ENCODE peak calls at places on chromosomes 13 and 19, in nine cellular contexts. One of them, this sample, is unnamed.

GRCh38 chr13:35700661-35701060 is 224.2 kb upstream of the MAB21L1 start:
- DNase-seq in activated CD4-positive, alpha-beta T cell treated with anti-CD3 and anti-CD28 coated beads, Interleukin-2, amount 50 U/mL, for 24 hours: no peak
- DNase-seq in HEK293T: no peak
- DNase-seq in stimulated activated effector memory CD8-positive, alpha-beta T cell treated with anti-CD3 and anti-CD28 coated beads, Interleukin-12 subunit alpha, Interleukin-12 subunit beta, amount 100 ng/mL, for 72 hours: no peak
- DNase-seq in neuronal stem cell: no peak
- DNase-seq in Right ventricle myocardium inferior: no peak
- DNase-seq in fibroblast of lung: peak
- DNase-seq in BE2C: no peak
- DNase-seq in Calu3: no peak
- DNase-seq in this sample: no peak

GRCh38 chr19:23002690-23003422 is at the start of gene ZNF728:
- DNase-seq in activated CD4-positive, alpha-beta T cell treated with anti-CD3 and anti-CD28 coated beads, Interleukin-2, amount 50 U/mL, for 24 hours: no peak
- DNase-seq in HEK293T: no peak
- DNase-seq in stimulated activated effector memory CD8-positive, alpha-beta T cell treated with anti-CD3 and anti-CD28 coated beads, Interleukin-12 subunit alpha, Interleukin-12 subunit beta, amount 100 ng/mL, for 72 hours: no peak
- DNase-seq in neuronal stem cell: no peak
- DNase-seq in Right ventricle myocardium inferior: peak
- DNase-seq in fibroblast of lung: no peak
- DNase-seq in BE2C: peak
- DNase-seq in Calu3: no peak
- DNase-seq in this sample: no peak

GRCh38 chr13:27293051-27293691 is 22.5 kb downstream of the RASL11A start:
- DNase-seq in activated CD4-positive, alpha-beta T cell treated with anti-CD3 and anti-CD28 coated beads, Interleukin-2, amount 50 U/mL, for 24 hours: no peak
- DNase-seq in HEK293T: no peak
- DNase-seq in stimulated activated effector memory CD8-positive, alpha-beta T cell treated with anti-CD3 and anti-CD28 coated beads, Interleukin-12 subunit alpha, Interleukin-12 subunit beta, amount 100 ng/mL, for 72 hours: no peak
- DNase-seq in neuronal stem cell: no peak
- DNase-seq in Right ventricle myocardium inferior: no peak
- DNase-seq in fibroblast of lung: no peak
- DNase-seq in BE2C: no peak
- DNase-seq in Calu3: no peak
- DNase-seq in this sample: no peak

GRCh38 chr13:48449656-48450055 is 36.7 kb upstream of the LPAR6 start:
- DNase-seq in activated CD4-positive, alpha-beta T cell treated with anti-CD3 and anti-CD28 coated beads, Interleukin-2, amount 50 U/mL, for 24 hours: no peak
- DNase-seq in HEK293T: no peak
- DNase-seq in stimulated activated effector memory CD8-positive, alpha-beta T cell treated with anti-CD3 and anti-CD28 coated beads, Interleukin-12 subunit alpha, Interleukin-12 subunit beta, amount 100 ng/mL, for 72 hours: no peak
- DNase-seq in neuronal stem cell: no peak
- DNase-seq in Right ventricle myocardium inferior: no peak
- DNase-seq in fibroblast of lung: no peak
- DNase-seq in BE2C: no peak
- DNase-seq in Calu3: no peak
- DNase-seq in this sample: no peak

GRCh38 chr13:24381539-24382265 is 72.3 kb downstream of the C1QTNF9 start:
- DNase-seq in activated CD4-positive, alpha-beta T cell treated with anti-CD3 and anti-CD28 coated beads, Interleukin-2, amount 50 U/mL, for 24 hours: no peak
- DNase-seq in HEK293T: no peak
- DNase-seq in stimulated activated effector memory CD8-positive, alpha-beta T cell treated with anti-CD3 and anti-CD28 coated beads, Interleukin-12 subunit alpha, Interleukin-12 subunit beta, amount 100 ng/mL, for 72 hours: no peak
- DNase-seq in neuronal stem cell: no peak
- DNase-seq in Right ventricle myocardium inferior: no peak
- DNase-seq in fibroblast of lung: peak
- DNase-seq in BE2C: no peak
- DNase-seq in Calu3: no peak
- DNase-seq in this sample: no peak

GRCh38 chr19:4730740-4731171 is 7.1 kb upstream of the DPP9 start:
- DNase-seq in activated CD4-positive, alpha-beta T cell treated with anti-CD3 and anti-CD28 coated beads, Interleukin-2, amount 50 U/mL, for 24 hours: peak
- DNase-seq in HEK293T: peak
- DNase-seq in stimulated activated effector memory CD8-positive, alpha-beta T cell treated with anti-CD3 and anti-CD28 coated beads, Interleukin-12 subunit alpha, Interleukin-12 subunit beta, amount 100 ng/mL, for 72 hours: peak
- DNase-seq in neuronal stem cell: no peak
- DNase-seq in Right ventricle myocardium inferior: peak
- DNase-seq in fibroblast of lung: no peak
- DNase-seq in BE2C: peak
- DNase-seq in Calu3: peak
- DNase-seq in this sample: peak

GRCh38 chr13:111158136-111158805 is 43.2 kb downstream of the ARHGEF7 start:
- DNase-seq in activated CD4-positive, alpha-beta T cell treated with anti-CD3 and anti-CD28 coated beads, Interleukin-2, amount 50 U/mL, for 24 hours: no peak
- DNase-seq in HEK293T: no peak
- DNase-seq in stimulated activated effector memory CD8-positive, alpha-beta T cell treated with anti-CD3 and anti-CD28 coated beads, Interleukin-12 subunit alpha, Interleukin-12 subunit beta, amount 100 ng/mL, for 72 hours: no peak
- DNase-seq in neuronal stem cell: no peak
- DNase-seq in Right ventricle myocardium inferior: no peak
- DNase-seq in fibroblast of lung: peak
- DNase-seq in BE2C: no peak
- DNase-seq in Calu3: no peak
- DNase-seq in this sample: no peak

GRCh38 chr13:40206241-40207109 is 460.0 kb downstream of the FOXO1 start:
- DNase-seq in activated CD4-positive, alpha-beta T cell treated with anti-CD3 and anti-CD28 coated beads, Interleukin-2, amount 50 U/mL, for 24 hours: no peak
- DNase-seq in HEK293T: no peak
- DNase-seq in stimulated activated effector memory CD8-positive, alpha-beta T cell treated with anti-CD3 and anti-CD28 coated beads, Interleukin-12 subunit alpha, Interleukin-12 subunit beta, amount 100 ng/mL, for 72 hours: peak
- DNase-seq in neuronal stem cell: no peak
- DNase-seq in Right ventricle myocardium inferior: no peak
- DNase-seq in fibroblast of lung: peak
- DNase-seq in BE2C: no peak
- DNase-seq in Calu3: peak
- DNase-seq in this sample: peak

GRCh38 chr13:38361551-38362262 is 12.1 kb downstream of the UFM1 start:
- DNase-seq in activated CD4-positive, alpha-beta T cell treated with anti-CD3 and anti-CD28 coated beads, Interleukin-2, amount 50 U/mL, for 24 hours: no peak
- DNase-seq in HEK293T: no peak
- DNase-seq in stimulated activated effector memory CD8-positive, alpha-beta T cell treated with anti-CD3 and anti-CD28 coated beads, Interleukin-12 subunit alpha, Interleukin-12 subunit beta, amount 100 ng/mL, for 72 hours: no peak
- DNase-seq in neuronal stem cell: no peak
- DNase-seq in Right ventricle myocardium inferior: no peak
- DNase-seq in fibroblast of lung: no peak
- DNase-seq in BE2C: no peak
- DNase-seq in Calu3: no peak
- DNase-seq in this sample: no peak

GRCh38 chr19:47266401-47266885 is 8.2 kb upstream of the INAFM1 start:
- DNase-seq in activated CD4-positive, alpha-beta T cell treated with anti-CD3 and anti-CD28 coated beads, Interleukin-2, amount 50 U/mL, for 24 hours: no peak
- DNase-seq in HEK293T: no peak
- DNase-seq in stimulated activated effector memory CD8-positive, alpha-beta T cell treated with anti-CD3 and anti-CD28 coated beads, Interleukin-12 subunit alpha, Interleukin-12 subunit beta, amount 100 ng/mL, for 72 hours: no peak
- DNase-seq in neuronal stem cell: no peak
- DNase-seq in Right ventricle myocardium inferior: no peak
- DNase-seq in fibroblast of lung: no peak
- DNase-seq in BE2C: no peak
- DNase-seq in Calu3: no peak
- DNase-seq in this sample: no peak

GRCh38 chr13:71067164-71067815 is 799.7 kb downstream of the DACH1 start:
- DNase-seq in activated CD4-positive, alpha-beta T cell treated with anti-CD3 and anti-CD28 coated beads, Interleukin-2, amount 50 U/mL, for 24 hours: no peak
- DNase-seq in HEK293T: no peak
- DNase-seq in stimulated activated effector memory CD8-positive, alpha-beta T cell treated with anti-CD3 and anti-CD28 coated beads, Interleukin-12 subunit alpha, Interleukin-12 subunit beta, amount 100 ng/mL, for 72 hours: no peak
- DNase-seq in neuronal stem cell: no peak
- DNase-seq in Right ventricle myocardium inferior: no peak
- DNase-seq in fibroblast of lung: no peak
- DNase-seq in BE2C: no peak
- DNase-seq in Calu3: no peak
- DNase-seq in this sample: no peak

GRCh38 chr19:48608798-48609263 is 2.3 kb downstream of the SPACA4 start:
- DNase-seq in activated CD4-positive, alpha-beta T cell treated with anti-CD3 and anti-CD28 coated beads, Interleukin-2, amount 50 U/mL, for 24 hours: no peak
- DNase-seq in HEK293T: peak
- DNase-seq in stimulated activated effector memory CD8-positive, alpha-beta T cell treated with anti-CD3 and anti-CD28 coated beads, Interleukin-12 subunit alpha, Interleukin-12 subunit beta, amount 100 ng/mL, for 72 hours: no peak
- DNase-seq in neuronal stem cell: no peak
- DNase-seq in Right ventricle myocardium inferior: no peak
- DNase-seq in fibroblast of lung: peak
- DNase-seq in BE2C: peak
- DNase-seq in Calu3: peak
- DNase-seq in this sample: peak

GRCh38 chr13:43787518-43787891 is 733 bp upstream of the ENOX1 start:
- DNase-seq in activated CD4-positive, alpha-beta T cell treated with anti-CD3 and anti-CD28 coated beads, Interleukin-2, amount 50 U/mL, for 24 hours: no peak
- DNase-seq in HEK293T: no peak
- DNase-seq in stimulated activated effector memory CD8-positive, alpha-beta T cell treated with anti-CD3 and anti-CD28 coated beads, Interleukin-12 subunit alpha, Interleukin-12 subunit beta, amount 100 ng/mL, for 72 hours: no peak
- DNase-seq in neuronal stem cell: no peak
- DNase-seq in Right ventricle myocardium inferior: no peak
- DNase-seq in fibroblast of lung: no peak
- DNase-seq in BE2C: peak
- DNase-seq in Calu3: no peak
- DNase-seq in this sample: no peak

GRCh38 chr13:51148952-51149573 is 38.0 kb upstream of the C13orf42 start:
- DNase-seq in activated CD4-positive, alpha-beta T cell treated with anti-CD3 and anti-CD28 coated beads, Interleukin-2, amount 50 U/mL, for 24 hours: no peak
- DNase-seq in HEK293T: peak
- DNase-seq in stimulated activated effector memory CD8-positive, alpha-beta T cell treated with anti-CD3 and anti-CD28 coated beads, Interleukin-12 subunit alpha, Interleukin-12 subunit beta, amount 100 ng/mL, for 72 hours: no peak
- DNase-seq in neuronal stem cell: peak
- DNase-seq in Right ventricle myocardium inferior: no peak
- DNase-seq in fibroblast of lung: peak
- DNase-seq in BE2C: peak
- DNase-seq in Calu3: peak
- DNase-seq in this sample: no peak

GRCh38 chr19:32206065-32206464 is 139.3 kb upstream of the ZNF507 start:
- DNase-seq in activated CD4-positive, alpha-beta T cell treated with anti-CD3 and anti-CD28 coated beads, Interleukin-2, amount 50 U/mL, for 24 hours: no peak
- DNase-seq in HEK293T: peak
- DNase-seq in stimulated activated effector memory CD8-positive, alpha-beta T cell treated with anti-CD3 and anti-CD28 coated beads, Interleukin-12 subunit alpha, Interleukin-12 subunit beta, amount 100 ng/mL, for 72 hours: no peak
- DNase-seq in neuronal stem cell: no peak
- DNase-seq in Right ventricle myocardium inferior: no peak
- DNase-seq in fibroblast of lung: no peak
- DNase-seq in BE2C: no peak
- DNase-seq in Calu3: no peak
- DNase-seq in this sample: no peak

GRCh38 chr13:90752070-90752469 is 595.4 kb upstream of the MIR17HG start:
- DNase-seq in activated CD4-positive, alpha-beta T cell treated with anti-CD3 and anti-CD28 coated beads, Interleukin-2, amount 50 U/mL, for 24 hours: no peak
- DNase-seq in HEK293T: no peak
- DNase-seq in stimulated activated effector memory CD8-positive, alpha-beta T cell treated with anti-CD3 and anti-CD28 coated beads, Interleukin-12 subunit alpha, Interleukin-12 subunit beta, amount 100 ng/mL, for 72 hours: no peak
- DNase-seq in neuronal stem cell: no peak
- DNase-seq in Right ventricle myocardium inferior: no peak
- DNase-seq in fibroblast of lung: no peak
- DNase-seq in BE2C: no peak
- DNase-seq in Calu3: no peak
- DNase-seq in this sample: no peak

GRCh38 chr13:80400834-80401450 is 60.0 kb upstream of the SPRY2 start:
- DNase-seq in activated CD4-positive, alpha-beta T cell treated with anti-CD3 and anti-CD28 coated beads, Interleukin-2, amount 50 U/mL, for 24 hours: no peak
- DNase-seq in HEK293T: no peak
- DNase-seq in stimulated activated effector memory CD8-positive, alpha-beta T cell treated with anti-CD3 and anti-CD28 coated beads, Interleukin-12 subunit alpha, Interleukin-12 subunit beta, amount 100 ng/mL, for 72 hours: no peak
- DNase-seq in neuronal stem cell: no peak
- DNase-seq in Right ventricle myocardium inferior: no peak
- DNase-seq in fibroblast of lung: no peak
- DNase-seq in BE2C: no peak
- DNase-seq in Calu3: no peak
- DNase-seq in this sample: no peak

GRCh38 chr13:93248627-93249047 is 22.0 kb downstream of the GPC6 start:
- DNase-seq in activated CD4-positive, alpha-beta T cell treated with anti-CD3 and anti-CD28 coated beads, Interleukin-2, amount 50 U/mL, for 24 hours: no peak
- DNase-seq in HEK293T: peak
- DNase-seq in stimulated activated effector memory CD8-positive, alpha-beta T cell treated with anti-CD3 and anti-CD28 coated beads, Interleukin-12 subunit alpha, Interleukin-12 subunit beta, amount 100 ng/mL, for 72 hours: no peak
- DNase-seq in neuronal stem cell: peak
- DNase-seq in Right ventricle myocardium inferior: no peak
- DNase-seq in fibroblast of lung: peak
- DNase-seq in BE2C: peak
- DNase-seq in Calu3: peak
- DNase-seq in this sample: no peak

GRCh38 chr13:114026128-114026880 is 52.4 kb upstream of the C13orf46 start:
- DNase-seq in activated CD4-positive, alpha-beta T cell treated with anti-CD3 and anti-CD28 coated beads, Interleukin-2, amount 50 U/mL, for 24 hours: no peak
- DNase-seq in HEK293T: no peak
- DNase-seq in stimulated activated effector memory CD8-positive, alpha-beta T cell treated with anti-CD3 and anti-CD28 coated beads, Interleukin-12 subunit alpha, Interleukin-12 subunit beta, amount 100 ng/mL, for 72 hours: no peak
- DNase-seq in neuronal stem cell: no peak
- DNase-seq in Right ventricle myocardium inferior: peak
- DNase-seq in fibroblast of lung: no peak
- DNase-seq in BE2C: no peak
- DNase-seq in Calu3: no peak
- DNase-seq in this sample: no peak

GRCh38 chr13:36345438-36346221 is 564 bp downstream of the SPART start:
- DNase-seq in activated CD4-positive, alpha-beta T cell treated with anti-CD3 and anti-CD28 coated beads, Interleukin-2, amount 50 U/mL, for 24 hours: peak
- DNase-seq in HEK293T: peak
- DNase-seq in stimulated activated effector memory CD8-positive, alpha-beta T cell treated with anti-CD3 and anti-CD28 coated beads, Interleukin-12 subunit alpha, Interleukin-12 subunit beta, amount 100 ng/mL, for 72 hours: no peak
- DNase-seq in neuronal stem cell: peak
- DNase-seq in Right ventricle myocardium inferior: peak
- DNase-seq in fibroblast of lung: peak
- DNase-seq in BE2C: peak
- DNase-seq in Calu3: no peak
- DNase-seq in this sample: peak

GRCh38 chr13:112241288-112241687 is 134.9 kb upstream of the SPACA7 start:
- DNase-seq in activated CD4-positive, alpha-beta T cell treated with anti-CD3 and anti-CD28 coated beads, Interleukin-2, amount 50 U/mL, for 24 hours: no peak
- DNase-seq in HEK293T: no peak
- DNase-seq in stimulated activated effector memory CD8-positive, alpha-beta T cell treated with anti-CD3 and anti-CD28 coated beads, Interleukin-12 subunit alpha, Interleukin-12 subunit beta, amount 100 ng/mL, for 72 hours: no peak
- DNase-seq in neuronal stem cell: no peak
- DNase-seq in Right ventricle myocardium inferior: no peak
- DNase-seq in fibroblast of lung: no peak
- DNase-seq in BE2C: no peak
- DNase-seq in Calu3: no peak
- DNase-seq in this sample: no peak

GRCh38 chr13:46586766-46587509 is 34.0 kb downstream of the LRCH1 start:
- DNase-seq in activated CD4-positive, alpha-beta T cell treated with anti-CD3 and anti-CD28 coated beads, Interleukin-2, amount 50 U/mL, for 24 hours: no peak
- DNase-seq in HEK293T: no peak
- DNase-seq in stimulated activated effector memory CD8-positive, alpha-beta T cell treated with anti-CD3 and anti-CD28 coated beads, Interleukin-12 subunit alpha, Interleukin-12 subunit beta, amount 100 ng/mL, for 72 hours: no peak
- DNase-seq in neuronal stem cell: no peak
- DNase-seq in Right ventricle myocardium inferior: no peak
- DNase-seq in fibroblast of lung: peak
- DNase-seq in BE2C: no peak
- DNase-seq in Calu3: no peak
- DNase-seq in this sample: no peak

GRCh38 chr19:51226068-51226467 is 1.2 kb downstream of the CD33 start:
- DNase-seq in activated CD4-positive, alpha-beta T cell treated with anti-CD3 and anti-CD28 coated beads, Interleukin-2, amount 50 U/mL, for 24 hours: no peak
- DNase-seq in HEK293T: no peak
- DNase-seq in stimulated activated effector memory CD8-positive, alpha-beta T cell treated with anti-CD3 and anti-CD28 coated beads, Interleukin-12 subunit alpha, Interleukin-12 subunit beta, amount 100 ng/mL, for 72 hours: no peak
- DNase-seq in neuronal stem cell: no peak
- DNase-seq in Right ventricle myocardium inferior: no peak
- DNase-seq in fibroblast of lung: no peak
- DNase-seq in BE2C: no peak
- DNase-seq in Calu3: no peak
- DNase-seq in this sample: no peak

GRCh38 chr19:40614595-40615411 is 13.6 kb downstream of the LTBP4 start:
- DNase-seq in activated CD4-positive, alpha-beta T cell treated with anti-CD3 and anti-CD28 coated beads, Interleukin-2, amount 50 U/mL, for 24 hours: peak
- DNase-seq in HEK293T: peak
- DNase-seq in stimulated activated effector memory CD8-positive, alpha-beta T cell treated with anti-CD3 and anti-CD28 coated beads, Interleukin-12 subunit alpha, Interleukin-12 subunit beta, amount 100 ng/mL, for 72 hours: peak
- DNase-seq in neuronal stem cell: peak
- DNase-seq in Right ventricle myocardium inferior: peak
- DNase-seq in fibroblast of lung: peak
- DNase-seq in BE2C: peak
- DNase-seq in Calu3: peak
- DNase-seq in this sample: peak

This sample was measured in stimulated activated naive CD4-positive, alpha-beta T cell treated with Interleukin-2 at 50 U/mL for 16 hours.